ENCODE peak calls at places on chromosomes 5 and 9, in four cellular contexts. One of them, this sample, is unnamed.

GRCh38 chr5:132237141-132237540 is 9.5 kb upstream of the P4HA2 start:
- DNase-seq in brain microvascular endothelial cell: no peak
- DNase-seq in suprapubic skin: peak; percentile 11
- DNase-seq in SW 1271: no peak
- DNase-seq in this sample: peak; percentile 57

GRCh38 chr9:135478858-135479468 is 619 bp upstream of the PPP1R26 start:
- DNase-seq in brain microvascular endothelial cell: no peak
- DNase-seq in suprapubic skin: no peak
- DNase-seq in SW 1271: no peak
- DNase-seq in this sample: no peak

GRCh38 chr5:158606228-158606627 is 493.5 kb downstream of the EBF1 start:
- DNase-seq in brain microvascular endothelial cell: no peak
- DNase-seq in suprapubic skin: no peak
- DNase-seq in SW 1271: no peak
- DNase-seq in this sample: no peak

GRCh38 chr5:73974871-73975351 is 348.9 kb downstream of the ARHGEF28 start:
- DNase-seq in brain microvascular endothelial cell: no peak
- DNase-seq in suprapubic skin: no peak
- DNase-seq in SW 1271: no peak
- DNase-seq in this sample: no peak

GRCh38 chr9:124145903-124146575 is 111.7 kb upstream of the NEK6 start:
- DNase-seq in brain microvascular endothelial cell: no peak
- DNase-seq in suprapubic skin: no peak
- DNase-seq in SW 1271: no peak
- DNase-seq in this sample: no peak

GRCh38 chr9:98172604-98173003 is 19.8 kb downstream of the CORO2A start:
- DNase-seq in brain microvascular endothelial cell: no peak
- DNase-seq in suprapubic skin: no peak
- DNase-seq in SW 1271: no peak
- DNase-seq in this sample: peak; percentile 23

GRCh38 chr5:158812381-158812780 is 287.3 kb downstream of the EBF1 start:
- DNase-seq in brain microvascular endothelial cell: no peak
- DNase-seq in suprapubic skin: no peak
- DNase-seq in SW 1271: no peak
- DNase-seq in this sample: no peak

GRCh38 chr5:1737790-1738405 is 61.7 kb downstream of the MRPL36 start:
- DNase-seq in brain microvascular endothelial cell: peak; percentile 18
- DNase-seq in suprapubic skin: peak; percentile 26
- DNase-seq in SW 1271: no peak
- DNase-seq in this sample: peak; percentile 35

GRCh38 chr5:74519161-74519571 is 121.4 kb downstream of the ENC1 start:
- DNase-seq in brain microvascular endothelial cell: peak; percentile 40
- DNase-seq in suprapubic skin: no peak
- DNase-seq in SW 1271: no peak
- DNase-seq in this sample: no peak

GRCh38 chr5:125976421-125977060 is 446.7 kb upstream of the GRAMD2B start:
- DNase-seq in brain microvascular endothelial cell: no peak
- DNase-seq in suprapubic skin: no peak
- DNase-seq in SW 1271: no peak
- DNase-seq in this sample: no peak

GRCh38 chr5:158514353-158514960 is 585.3 kb downstream of the EBF1 start:
- DNase-seq in brain microvascular endothelial cell: peak; percentile 57
- DNase-seq in suprapubic skin: no peak
- DNase-seq in SW 1271: no peak
- DNase-seq in this sample: no peak

GRCh38 chr5:29942089-29942488 is 1251.4 kb upstream of the CDH6 start:
- DNase-seq in brain microvascular endothelial cell: peak; percentile 1
- DNase-seq in suprapubic skin: no peak
- DNase-seq in SW 1271: no peak
- DNase-seq in this sample: no peak

GRCh38 chr9:14165376-14166035 is 148.4 kb downstream of the NFIB start:
- DNase-seq in brain microvascular endothelial cell: no peak
- DNase-seq in suprapubic skin: no peak
- DNase-seq in SW 1271: no peak
- DNase-seq in this sample: no peak

GRCh38 chr9:23538060-23538387 is 288.0 kb downstream of the ELAVL2 start:
- DNase-seq in brain microvascular endothelial cell: no peak
- DNase-seq in suprapubic skin: no peak
- DNase-seq in SW 1271: no peak
- DNase-seq in this sample: no peak

GRCh38 chr9:87039809-87040392 is 92.6 kb upstream of the GAS1 start:
- DNase-seq in brain microvascular endothelial cell: peak; percentile 18
- DNase-seq in suprapubic skin: no peak
- DNase-seq in SW 1271: no peak
- DNase-seq in this sample: no peak

GRCh38 chr5:177412603-177413233 is 3.4 kb upstream of the F12 start:
- DNase-seq in brain microvascular endothelial cell: no peak
- DNase-seq in suprapubic skin: no peak
- DNase-seq in SW 1271: no peak
- DNase-seq in this sample: no peak

GRCh38 chr5:64947801-64948200 is 179.1 kb downstream of the CWC27 start:
- DNase-seq in brain microvascular endothelial cell: no peak
- DNase-seq in suprapubic skin: no peak
- DNase-seq in SW 1271: no peak
- DNase-seq in this sample: no peak

GRCh38 chr5:95068952-95069351 is 215.9 kb downstream of the MCTP1 start:
- DNase-seq in brain microvascular endothelial cell: no peak
- DNase-seq in suprapubic skin: no peak
- DNase-seq in SW 1271: no peak
- DNase-seq in this sample: no peak

GRCh38 chr9:107751522-107752235 is 262.1 kb upstream of the KLF4 start:
- DNase-seq in brain microvascular endothelial cell: peak; percentile 59
- DNase-seq in suprapubic skin: no peak
- DNase-seq in SW 1271: peak; percentile 58
- DNase-seq in this sample: no peak

GRCh38 chr5:129477544-129477943 is 17.4 kb downstream of the ADAMTS19 start:
- DNase-seq in brain microvascular endothelial cell: no peak
- DNase-seq in suprapubic skin: no peak
- DNase-seq in SW 1271: no peak
- DNase-seq in this sample: no peak

GRCh38 chr5:72438141-72438540 is 69.1 kb downstream of the ZNF366 start:
- DNase-seq in brain microvascular endothelial cell: no peak
- DNase-seq in suprapubic skin: no peak
- DNase-seq in SW 1271: no peak
- DNase-seq in this sample: no peak

GRCh38 chr9:34518110-34518616 is 4.6 kb downstream of the ENHO start:
- DNase-seq in brain microvascular endothelial cell: no peak
- DNase-seq in suprapubic skin: peak; percentile 69
- DNase-seq in SW 1271: no peak
- DNase-seq in this sample: no peak

GRCh38 chr9:8351431-8351830 is 551.9 kb upstream of the DMAC1 start:
- DNase-seq in brain microvascular endothelial cell: no peak
- DNase-seq in suprapubic skin: no peak
- DNase-seq in SW 1271: no peak
- DNase-seq in this sample: no peak

GRCh38 chr5:40879163-40879942 is 29.9 kb upstream of the C7 start:
- DNase-seq in brain microvascular endothelial cell: no peak
- DNase-seq in suprapubic skin: no peak
- DNase-seq in SW 1271: peak; percentile 4
- DNase-seq in this sample: no peak

GRCh38 chr9:135500071-135500524 is 384 bp upstream of the MRPS2 start:
- DNase-seq in brain microvascular endothelial cell: no peak
- DNase-seq in suprapubic skin: no peak
- DNase-seq in SW 1271: no peak
- DNase-seq in this sample: no peak

GRCh38 chr5:140576776-140577201 is 12.2 kb downstream of the SLC35A4 start:
- DNase-seq in brain microvascular endothelial cell: peak; percentile 37
- DNase-seq in suprapubic skin: no peak
- DNase-seq in SW 1271: no peak
- DNase-seq in this sample: no peak

GRCh38 chr5:116572375-116573278 is 2.0 kb downstream of the SEMA6A start:
- DNase-seq in brain microvascular endothelial cell: no peak
- DNase-seq in suprapubic skin: peak; percentile 84
- DNase-seq in SW 1271: no peak
- DNase-seq in this sample: peak; percentile 84

GRCh38 chr9:79233542-79233941 is 338.2 kb upstream of the TLE4 start:
- DNase-seq in brain microvascular endothelial cell: peak; percentile 22
- DNase-seq in suprapubic skin: no peak
- DNase-seq in SW 1271: peak; percentile 8
- DNase-seq in this sample: no peak

GRCh38 chr5:180784497-180785097 is 18.0 kb downstream of the MGAT1 start:
- DNase-seq in brain microvascular endothelial cell: peak; percentile 86
- DNase-seq in suprapubic skin: no peak
- DNase-seq in SW 1271: no peak
- DNase-seq in this sample: peak; percentile 93

GRCh38 chr5:155726267-155726666 is 600.7 kb upstream of the SGCD start:
- DNase-seq in brain microvascular endothelial cell: peak; percentile 2
- DNase-seq in suprapubic skin: no peak
- DNase-seq in SW 1271: no peak
- DNase-seq in this sample: no peak